ENCODE peak calls at places on chromosomes 2 and 18, in eight cellular contexts. X, P, Q, L, B, O, R and V are unnamed samples.

GRCh38 chr2:55084631-55085030 is 34.4 kb upstream of the RTN4 start:
- DNase-seq in X (no peak), P (no peak), Q (no peak), L (no peak), B (no peak), O (no peak), R (no peak), V (no peak)

GRCh38 chr2:181585732-181586131 is 71.2 kb downstream of the CERKL start:
- DNase-seq in X (no peak), P (no peak), Q (no peak), L (no peak), B (no peak), O (no peak), R (no peak), V (no peak)

GRCh38 chr2:1900736-1901135 is 156.4 kb upstream of the PXDN start:
- DNase-seq in X (no peak), P (no peak), Q (no peak), L (no peak), B (no peak), O (no peak), R (no peak), V (no peak)

GRCh38 chr2:41992700-41993070 is 55.1 kb upstream of the PKDCC start:
- DNase-seq in X (no peak), P (no peak), Q (no peak), L (no peak), B (no peak), O (no peak), R (no peak), V (no peak)

GRCh38 chr2:9418746-9419145 is 4.6 kb downstream of the ITGB1BP1 start:
- DNase-seq in X (no peak), P (no peak), Q (no peak), L (no peak), B (no peak), O (no peak), R (no peak), V (no peak)

GRCh38 chr2:1591978-1592907 is 152.1 kb downstream of the PXDN start:
- DNase-seq in X (peak; percentile 72), P (no peak), Q (peak; percentile 88), L (no peak), B (peak; percentile 90), O (peak; percentile 92), R (no peak), V (no peak)

GRCh38 chr2:172993924-172994717 is 81.5 kb upstream of the MAP3K20 start:
- DNase-seq in X (no peak), P (no peak), Q (no peak), L (no peak), B (no peak), O (no peak), R (no peak), V (no peak)

GRCh38 chr2:11907178-11907577 is 160.7 kb downstream of the LPIN1 start:
- DNase-seq in X (no peak), P (no peak), Q (no peak), L (no peak), B (no peak), O (no peak), R (no peak), V (no peak)

GRCh38 chr2:128622371-128622770 is 303.7 kb upstream of the HS6ST1 start:
- DNase-seq in X (no peak), P (no peak), Q (no peak), L (no peak), B (no peak), O (no peak), R (no peak), V (no peak)

GRCh38 chr2:112880081-112880531 is 30.9 kb upstream of the IL37 start:
- DNase-seq in X (no peak), P (no peak), Q (peak; percentile 80), L (no peak), B (no peak), O (no peak), R (no peak), V (peak; percentile 33)

GRCh38 chr18:56785006-56785405 is 133.8 kb downstream of the WDR7 start:
- DNase-seq in X (no peak), P (no peak), Q (no peak), L (no peak), B (no peak), O (no peak), R (no peak), V (no peak)

GRCh38 chr2:70440621-70441020 is 113.0 kb downstream of the TGFA start:
- DNase-seq in X (no peak), P (no peak), Q (no peak), L (peak; percentile 38), B (no peak), O (no peak), R (no peak), V (peak; percentile 50)

GRCh38 chr2:142684667-142685066 is 192.8 kb upstream of the KYNU start:
- DNase-seq in X (no peak), P (no peak), Q (no peak), L (no peak), B (no peak), O (no peak), R (no peak), V (no peak)

GRCh38 chr2:142681952-142682351 is 195.5 kb upstream of the KYNU start:
- DNase-seq in X (no peak), P (no peak), Q (no peak), L (no peak), B (no peak), O (no peak), R (no peak), V (no peak)

GRCh38 chr2:142678164-142678563 is 199.3 kb upstream of the KYNU start:
- DNase-seq in X (no peak), P (no peak), Q (no peak), L (no peak), B (no peak), O (no peak), R (no peak), V (no peak)

GRCh38 chr2:142687075-142687474 is 190.4 kb upstream of the KYNU start:
- DNase-seq in X (no peak), P (no peak), Q (no peak), L (no peak), B (no peak), O (no peak), R (no peak), V (no peak)

GRCh38 chr2:142682528-142682927 is 194.9 kb upstream of the KYNU start:
- DNase-seq in X (no peak), P (peak; percentile 3), Q (peak; percentile 29), L (no peak), B (peak; percentile 11), O (no peak), R (no peak), V (no peak)
- TF ChIP-seq CTCF in X (no peak), P (no peak), Q (no peak), L (no peak), B (peak; percentile 8), O (no peak), R (no peak), V (no peak)

GRCh38 chr18:63206433-63207153 is 113.0 kb downstream of the BCL2 start:
- DNase-seq in X (no peak), P (no peak), Q (no peak), L (no peak), B (no peak), O (no peak), R (no peak), V (no peak)
- TF ChIP-seq CTCF in X (no peak), P (no peak), Q (no peak), L (no peak), B (no peak), O (no peak), R (no peak), V (no peak)

DNA sequence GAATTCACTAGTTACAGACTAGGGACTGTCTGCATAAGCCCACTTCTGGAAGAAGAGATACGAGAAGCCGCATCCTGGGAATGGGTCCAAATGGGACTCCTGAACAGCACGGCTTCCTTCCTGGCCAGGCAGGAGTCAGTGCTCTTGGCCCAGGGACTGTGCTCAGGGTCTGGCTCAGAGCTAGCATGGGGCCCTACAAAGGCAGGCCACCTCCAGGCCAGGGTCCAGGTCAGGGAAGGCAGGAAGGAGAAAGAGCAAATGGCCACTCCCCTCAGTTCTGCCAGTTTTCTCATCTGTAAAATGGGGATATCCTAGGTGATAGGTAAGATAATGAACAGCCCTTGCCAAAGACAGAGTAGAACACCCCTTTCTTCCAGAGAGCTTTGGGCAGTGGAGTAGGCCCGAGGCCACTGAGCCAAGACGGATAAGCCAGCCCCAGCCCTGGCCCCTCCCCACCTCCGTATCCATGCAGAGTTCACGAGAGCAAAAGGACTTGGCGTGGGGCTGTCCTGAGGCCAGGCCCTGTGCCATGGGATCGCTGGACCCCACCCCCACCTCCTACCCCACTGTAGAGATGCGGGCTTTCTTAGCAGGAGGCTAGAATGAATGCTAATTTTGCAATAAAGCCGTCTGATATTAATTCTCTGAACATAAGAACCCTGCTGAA is 190.1 kb downstream of the MGAT5 start:
- DNase-seq in X (no peak), P (no peak), Q (no peak), L (no peak), B (no peak), O (no peak), R (no peak), V (no peak)
- TF ChIP-seq CTCF in X (no peak), P (no peak), Q (no peak), L (no peak), B (no peak), O (no peak), R (no peak), V (no peak)

DNA sequence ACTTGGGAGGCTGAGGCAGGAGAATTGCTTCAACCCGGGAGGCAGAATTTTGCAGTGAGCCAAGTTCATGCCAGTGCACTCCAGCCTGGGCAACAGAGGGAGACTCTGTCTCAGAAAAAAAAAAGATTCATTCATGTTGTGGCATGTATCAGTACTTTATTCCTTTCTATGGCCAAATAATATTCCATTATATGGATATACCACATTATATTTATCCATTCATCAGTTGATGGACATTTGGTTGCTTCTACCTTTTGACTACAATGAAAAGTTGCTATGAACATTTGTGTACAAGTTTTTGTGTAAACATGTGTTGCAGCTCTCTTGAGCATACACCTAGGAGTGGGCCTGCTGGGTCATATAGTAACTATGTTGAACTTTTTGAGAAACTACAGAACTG is 9.2 kb upstream of the MAT2A start:
- DNase-seq in X (no peak), P (no peak), Q (no peak), L (no peak), B (no peak), O (no peak), R (no peak), V (no peak)
- TF ChIP-seq CTCF in X (no peak), P (no peak), Q (no peak), L (no peak), B (no peak), O (no peak), R (no peak), V (no peak)

GRCh38 chr18:21660078-21660477 is 44.5 kb downstream of the ABHD3 start:
- DNase-seq in X (no peak), P (no peak), Q (no peak), L (no peak), B (no peak), O (no peak), R (no peak), V (no peak)
- TF ChIP-seq CTCF in X (no peak), P (no peak), Q (no peak), L (no peak), B (no peak), O (no peak), R (no peak), V (no peak)